ENCODE peak calls at places on chromosomes 12 and 14, in seven cellular contexts. I, K, L, A, R, Q and S are unnamed samples.

GRCh38 chr14:70188608-70189540 is at the start of gene SLC8A3:
- DNase-seq in K (no peak), I (peak; percentile 60), Q (no peak), R (no peak), A (peak; percentile 21), L (peak; percentile 1), S (no peak)

GRCh38 chr14:51546099-51546498 is 105.6 kb upstream of the FRMD6 start:
- DNase-seq in L (no peak), A (no peak), Q (no peak), R (no peak), K (no peak), I (no peak), S (no peak)

GRCh38 chr14:61403411-61403810 is 82.0 kb downstream of the PRKCH start:
- DNase-seq in I (no peak), R (no peak), Q (peak; percentile 59), L (no peak), K (no peak), A (no peak), S (no peak)

GRCh38 chr14:95301527-95302187 is 18.1 kb downstream of the CLMN start:
- DNase-seq in I (no peak), R (no peak), L (no peak), K (no peak), A (no peak), Q (no peak), S (no peak)

GRCh38 chr14:94464290-94464689 is 11.7 kb upstream of the SERPINA11 start:
- DNase-seq in K (no peak), Q (no peak), I (no peak), A (no peak), R (no peak), L (no peak), S (no peak)

GRCh38 chr12:117674313-117674712 is 294.5 kb downstream of the KSR2 start:
- DNase-seq in R (no peak), A (no peak), I (no peak), K (no peak), Q (no peak), L (no peak), S (no peak)

GRCh38 chr14:89312937-89313336 is 104.1 kb downstream of the FOXN3 start:
- DNase-seq in L (no peak), R (no peak), K (no peak), A (no peak), I (no peak), Q (no peak), S (no peak)

GRCh38 chr12:109804820-109805761 is 28.1 kb downstream of the TRPV4 start:
- DNase-seq in R (peak; percentile 68), A (peak; percentile 58), Q (peak; percentile 62), I (peak; percentile 70), L (peak; percentile 37), K (peak; percentile 55), S (peak; percentile 75)

GRCh38 chr14:65403231-65403630 is 9.3 kb upstream of the FUT8 start:
- DNase-seq in K (no peak), I (no peak), R (no peak), A (no peak), Q (no peak), L (peak; percentile 67), S (no peak)

GRCh38 chr14:77641534-77642341 is 25.3 kb upstream of the SPTLC2 start:
- DNase-seq in A (peak; percentile 75), L (peak; percentile 20), I (peak; percentile 90), R (peak; percentile 73), Q (peak; percentile 48), K (peak; percentile 59), S (peak; percentile 87)

GRCh38 chr14:103231376-103232019 is 102.5 kb upstream of the EIF5 start:
- DNase-seq in L (no peak), I (no peak), A (no peak), Q (no peak), R (no peak), K (no peak), S (no peak)

GRCh38 chr12:131907379-131908081 is 13.1 kb downstream of the ULK1 start:
- DNase-seq in L (no peak), A (no peak), I (no peak), Q (no peak), R (no peak), K (no peak), S (peak; percentile 6)

GRCh38 chr12:121170581-121171260 is 38.0 kb downstream of the P2RX7 start:
- DNase-seq in I (no peak), R (no peak), A (no peak), Q (no peak), K (no peak), L (no peak), S (no peak)

GRCh38 chr12:29149691-29150382 is 759 bp downstream of the FAR2 start:
- DNase-seq in R (peak; percentile 8), L (no peak), Q (no peak), A (no peak), I (no peak), K (no peak), S (no peak)

GRCh38 chr14:57390806-57391562 is 598 bp downstream of the NAA30 start:
- DNase-seq in R (peak; percentile 29), K (peak; percentile 16), A (peak; percentile 15), L (no peak), I (peak; percentile 38), Q (peak; percentile 60), S (peak; percentile 42)

GRCh38 chr14:32710351-32711102 is 228.2 kb upstream of the NPAS3 start:
- DNase-seq in A (no peak), K (no peak), I (no peak), Q (no peak), L (no peak), R (no peak), S (no peak)

GRCh38 chr14:84340938-84341337 is 1189.0 kb upstream of the FLRT2 start:
- DNase-seq in L (no peak), Q (no peak), I (no peak), R (no peak), A (no peak), K (no peak), S (no peak)

GRCh38 chr12:857611-858010 is 91.9 kb downstream of the RAD52 start:
- DNase-seq in L (peak; percentile 77), A (no peak), R (no peak), I (no peak), Q (no peak), K (no peak), S (no peak)